ENCODE peak calls at places on chromosome 12, in four cellular contexts. E is HepG2, H is H1, Z is K562. L is an unnamed sample.

GRCh38 chr12:111304642-111305071 is 64.2 kb downstream of the PHETA1 start:
- DNase-seq in Z (peak; percentile 66), E (no peak), H (peak; percentile 92), L (no peak)

GRCh38 chr12:89029961-89030360 is 322.3 kb downstream of the DUSP6 start:
- DNase-seq in Z (no peak), H (no peak), E (no peak), L (no peak)

GRCh38 chr12:26686438-26686837 is 146.6 kb downstream of the ITPR2 start:
- DNase-seq in Z (no peak), E (no peak), H (no peak), L (no peak)

GRCh38 chr12:123064885-123065619 is 84.6 kb downstream of the ARL6IP4 start:
- DNase-seq in E (no peak), Z (no peak), H (no peak), L (no peak)

GRCh38 chr12:126493366-126494108 is 1428.3 kb downstream of the AACS start:
- DNase-seq in E (no peak), Z (no peak), H (no peak), L (no peak)

GRCh38 chr12:11732023-11732422 is 82.5 kb downstream of the ETV6 start:
- DNase-seq in E (no peak), H (no peak), Z (no peak), L (no peak)

GRCh38 chr12:46005151-46005797 is 14.9 kb upstream of the SCAF11 start:
- DNase-seq in H (no peak), E (no peak), Z (no peak), L (no peak)

GRCh38 chr12:94511506-94511905 is 51.8 kb upstream of the CEP83 start:
- DNase-seq in H (no peak), E (no peak), Z (no peak), L (no peak)

GRCh38 chr12:402127-402456 is 648 bp downstream of the CCDC77 start:
- DNase-seq in H (no peak), Z (peak; percentile 53), E (peak; percentile 42), L (no peak)

GRCh38 chr12:55908726-55909512 is 18.8 kb downstream of the PYM1 start:
- DNase-seq in E (peak; percentile 90), H (no peak), Z (peak; percentile 56), L (no peak)

GRCh38 chr12:57477710-57478681 is 1.7 kb downstream of the ARHGAP9 start:
- DNase-seq in E (no peak), Z (peak; percentile 62), H (no peak), L (peak; percentile 41)

GRCh38 chr12:58443981-58444371 is 476.3 kb downstream of the LRIG3 start:
- DNase-seq in H (no peak), Z (no peak), E (no peak), L (no peak)

GRCh38 chr12:67354966-67355365 is 85.8 kb downstream of the CAND1 start:
- DNase-seq in Z (no peak), H (no peak), E (no peak), L (no peak)

GRCh38 chr12:92606956-92607355 is 95.8 kb upstream of the PLEKHG7 start:
- DNase-seq in Z (no peak), E (no peak), H (no peak), L (no peak)

GRCh38 chr12:71665109-71665476 is 992 bp downstream of the THAP2 start:
- DNase-seq in Z (no peak), E (peak; percentile 40), H (no peak), L (no peak)

GRCh38 chr12:8420506-8420905 is 35.3 kb upstream of the CLEC6A start:
- DNase-seq in H (no peak), E (no peak), Z (no peak), L (no peak)

GRCh38 chr12:26028953-26029740 is 70.7 kb downstream of the RASSF8 start:
- DNase-seq in E (peak; percentile 17), H (no peak), Z (peak; percentile 43), L (no peak)

GRCh38 chr12:71475280-71475679 is 35.7 kb downstream of the LGR5 start:
- DNase-seq in Z (no peak), E (no peak), H (no peak), L (no peak)

GRCh38 chr12:127158385-127159061 is 1108.4 kb upstream of the TMEM132C start:
- DNase-seq in Z (no peak), H (no peak), E (no peak), L (no peak)

GRCh38 chr12:44367916-44368315 is 508.2 kb downstream of the NELL2 start:
- DNase-seq in H (no peak), E (no peak), Z (no peak), L (no peak)

DNA sequence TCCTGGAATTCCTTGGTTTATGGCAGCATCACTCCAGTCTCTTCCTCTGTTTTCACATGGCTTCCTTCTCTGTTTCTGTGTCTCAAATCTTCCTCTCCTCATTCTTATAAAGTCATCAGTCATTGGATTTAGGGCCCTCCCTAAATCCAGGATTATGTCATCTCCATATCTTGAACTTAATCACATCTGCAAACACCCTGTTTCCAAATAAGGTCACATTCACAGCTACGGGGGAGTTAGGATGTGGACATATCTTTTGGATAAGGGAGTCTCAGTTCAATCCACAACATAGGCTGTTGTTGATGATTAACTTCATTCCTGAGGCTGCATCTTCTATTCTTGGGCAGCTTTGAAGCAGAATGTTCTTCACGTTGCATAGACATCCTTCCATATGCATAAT is 40.3 kb upstream of the NTF3 start:
- DNase-seq in E (no peak), H (no peak), Z (no peak), L (no peak)
- TF ChIP-seq SP1 in E (no peak), H (no peak), Z (no peak), L (no peak)

GRCh38 chr12:28100717-28101116 is 89.5 kb upstream of the CCDC91 start:
- DNase-seq in Z (no peak), E (no peak), H (no peak), L (no peak)

GRCh38 chr12:28108599-28108998 is 81.7 kb upstream of the CCDC91 start:
- DNase-seq in Z (peak; percentile 40), H (no peak), E (no peak), L (no peak)

GRCh38 chr12:28107679-28108078 is 82.6 kb upstream of the CCDC91 start:
- DNase-seq in Z (no peak), E (no peak), H (no peak), L (no peak)

GRCh38 chr12:28104338-28104737 is 85.9 kb upstream of the CCDC91 start:
- DNase-seq in Z (no peak), E (no peak), H (no peak), L (no peak)

GRCh38 chr12:28104893-28105864 is 85.1 kb upstream of the CCDC91 start:
- DNase-seq in H (no peak), E (no peak), Z (no peak), L (no peak)
- TF ChIP-seq JUND in H (no peak), E (no peak), Z (no peak), L (no peak)

GRCh38 chr12:101967506-101967905 is 90.1 kb downstream of the DRAM1 start:
- DNase-seq in Z (no peak), H (no peak), E (no peak), L (peak; percentile 8)
- TF ChIP-seq ATF2 in Z (no peak), H (no peak), E (no peak), L (no peak)

DNA sequence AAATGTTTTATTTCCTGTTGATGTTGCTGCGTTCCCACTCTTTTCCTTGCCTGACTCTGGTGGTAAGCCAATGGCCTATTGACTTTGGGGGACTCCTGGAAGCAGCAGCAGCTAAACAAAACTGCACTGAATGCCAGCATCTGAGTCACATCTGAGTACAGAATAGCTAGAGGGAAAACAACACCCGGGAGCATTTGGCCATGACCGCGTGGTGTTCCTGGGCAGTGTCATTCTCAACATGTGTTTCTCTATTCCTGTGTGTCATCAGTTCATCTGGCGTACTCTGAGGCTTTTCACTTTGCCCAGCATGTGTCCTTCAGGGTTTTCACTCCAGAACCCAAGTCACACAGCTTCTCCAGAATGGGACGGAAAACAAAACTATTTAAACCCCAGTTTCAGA is 238.8 kb downstream of the PAWR start:
- DNase-seq in E (peak; percentile 31), Z (no peak), H (no peak), L (no peak)
- TF ChIP-seq SP1 in E (no peak), Z (no peak), H (no peak), L (no peak)

GRCh38 chr12:50102648-50103309 is 1.0 kb upstream of the GPD1 start:
- DNase-seq in H (no peak), E (no peak), Z (no peak), L (no peak)

GRCh38 chr12:50103351-50103750 is 457 bp upstream of the GPD1 start:
- DNase-seq in E (no peak), Z (no peak), H (no peak), L (no peak)

GRCh38 chr12:50102186-50102585 is 1.6 kb upstream of the GPD1 start:
- DNase-seq in Z (no peak), E (no peak), H (no peak), L (no peak)

GRCh38 chr12:50104614-50105366 is 982 bp downstream of the GPD1 start:
- DNase-seq in E (peak; percentile 41), Z (no peak), H (no peak), L (no peak)

DNA sequence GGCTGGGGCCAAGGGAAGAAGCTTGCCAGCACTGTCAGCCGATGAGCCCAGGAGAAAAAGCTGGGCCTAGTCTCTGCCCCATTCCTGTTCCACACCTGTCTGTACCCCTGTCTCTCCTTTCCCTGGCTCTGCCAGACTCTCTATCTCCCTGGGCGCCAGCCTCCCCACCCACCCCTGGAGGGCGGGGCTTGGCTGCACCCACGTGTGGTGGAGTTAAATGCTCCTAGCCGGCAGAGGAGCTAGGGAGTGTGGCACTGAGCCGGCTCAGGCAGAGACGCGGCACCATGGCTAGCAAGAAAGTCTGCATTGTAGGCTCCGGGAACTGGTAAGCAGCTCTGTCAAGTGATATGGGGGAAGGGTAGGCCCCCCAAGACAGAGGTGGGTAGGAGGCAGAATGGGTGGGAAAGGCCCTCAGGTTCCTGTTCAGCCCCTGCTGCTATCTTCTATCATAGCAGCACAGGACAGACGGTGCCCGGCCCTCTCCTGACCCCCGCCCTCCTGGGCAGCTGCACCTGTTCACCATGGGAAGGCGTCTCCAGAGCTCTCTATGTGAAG is at the start of gene GPD1:
- DNase-seq in E (peak; percentile 67), H (peak; percentile 67), Z (peak; percentile 76), L (no peak)
- TF ChIP-seq JUND in E (no peak), H (no peak), Z (no peak), L (no peak)